ENCODE peak calls at places on chromosome 1, in four cellular contexts. J, K, C and R are unnamed samples.
A peak's percentile ranks its signal among the peaks of the same experiment; 100 is the strongest.

GRCh38 chr1:56074357-56074717 is 505.0 kb downstream of the PLPP3 start:
- DNase-seq in J (no peak), K (no peak), C (no peak), R (no peak)

GRCh38 chr1:6485140-6485936 is 6.1 kb downstream of the PLEKHG5 start:
- DNase-seq in J (no peak), K (no peak), C (no peak), R (no peak)

GRCh38 chr1:168970945-168971799 is 135.3 kb upstream of the ATP1B1 start:
- DNase-seq in J (no peak), K (no peak), C (peak; percentile 58), R (no peak)

GRCh38 chr1:22828151-22828817 is 117.6 kb downstream of the EPHB2 start:
- DNase-seq in J (peak; percentile 20), K (no peak), C (no peak), R (no peak)

GRCh38 chr1:237045278-237046016 is 3.5 kb downstream of the RYR2 start:
- DNase-seq in J (no peak), K (peak; percentile 40), C (no peak), R (no peak)

GRCh38 chr1:89708727-89709375 is 75.9 kb downstream of the LRRC8C start:
- DNase-seq in J (no peak), K (peak; percentile 12), C (no peak), R (no peak)

GRCh38 chr1:3712573-3713535 is 39.4 kb upstream of the CCDC27 start:
- DNase-seq in J (no peak), K (no peak), C (peak; percentile 81), R (no peak)

GRCh38 chr1:54016343-54017282 is 1.4 kb downstream of the LDLRAD1 start:
- DNase-seq in J (peak; percentile 50), K (no peak), C (no peak), R (no peak)

GRCh38 chr1:7580923-7581753 is 190.0 kb upstream of the VAMP3 start:
- DNase-seq in J (no peak), K (no peak), C (peak; percentile 22), R (no peak)

GRCh38 chr1:60572378-60572777 is 498.8 kb upstream of the C1orf87 start:
- DNase-seq in J (no peak), K (no peak), C (no peak), R (no peak)

GRCh38 chr1:98792123-98792522 is 130.6 kb downstream of the SNX7 start:
- DNase-seq in J (peak; percentile 51), K (no peak), C (no peak), R (no peak)

GRCh38 chr1:197671920-197672319 is 103.4 kb downstream of the DENND1B start:
- DNase-seq in J (no peak), K (no peak), C (no peak), R (no peak)

GRCh38 chr1:244988521-244988920 is 124.2 kb upstream of the HNRNPU start:
- DNase-seq in J (peak; percentile 29), K (no peak), C (no peak), R (no peak)

GRCh38 chr1:36565576-36566501 is 83.1 kb upstream of the CSF3R start:
- DNase-seq in J (no peak), K (no peak), C (no peak), R (no peak)

GRCh38 chr1:17135530-17135929 is 16.3 kb upstream of the PADI2 start:
- DNase-seq in J (no peak), K (no peak), C (no peak), R (no peak)

GRCh38 chr1:55384589-55385136 is 169.5 kb upstream of the USP24 start:
- DNase-seq in J (no peak), K (no peak), C (no peak), R (no peak)

GRCh38 chr1:248849152-248849551 is 9.7 kb downstream of the ZNF692 start:
- DNase-seq in J (no peak), K (no peak), C (no peak), R (no peak)